ENCODE peak calls at places on chromosomes 16 and 17, in eight cellular contexts. One of them, this sample, is unnamed.

GRCh38 chr16:825298-826061 is 24.9 kb upstream of the GNG13 start:
- DNase-seq in G401: no peak
- DNase-seq in endothelial cell: no peak
- DNase-seq in small intestine: no peak
- DNase-seq in A172: no peak
- DNase-seq in heart right ventricle: no peak
- DNase-seq in astrocyte of the spinal cord: no peak
- DNase-seq in DMS53: no peak
- DNase-seq in this sample: peak

GRCh38 chr16:81996664-81997529 is 14.4 kb downstream of the SDR42E1 start:
- DNase-seq in G401: no peak
- DNase-seq in endothelial cell: no peak
- DNase-seq in small intestine: peak
- DNase-seq in A172: peak
- DNase-seq in heart right ventricle: no peak
- DNase-seq in astrocyte of the spinal cord: peak
- DNase-seq in DMS53: peak
- DNase-seq in this sample: no peak

GRCh38 chr17:75641343-75641742 is 8.1 kb downstream of the SMIM5 start:
- DNase-seq in G401: no peak
- DNase-seq in endothelial cell: no peak
- DNase-seq in small intestine: no peak
- DNase-seq in A172: no peak
- DNase-seq in heart right ventricle: peak
- DNase-seq in astrocyte of the spinal cord: no peak
- DNase-seq in DMS53: peak
- DNase-seq in this sample: no peak

GRCh38 chr17:33084755-33085154 is 93.1 kb downstream of the SPACA3 start:
- DNase-seq in G401: no peak
- DNase-seq in endothelial cell: no peak
- DNase-seq in small intestine: no peak
- DNase-seq in A172: no peak
- DNase-seq in heart right ventricle: no peak
- DNase-seq in astrocyte of the spinal cord: no peak
- DNase-seq in DMS53: no peak
- DNase-seq in this sample: no peak

GRCh38 chr17:16250635-16251034 is 33.6 kb downstream of the PIGL start:
- DNase-seq in G401: no peak
- DNase-seq in endothelial cell: no peak
- DNase-seq in small intestine: peak
- DNase-seq in A172: no peak
- DNase-seq in heart right ventricle: no peak
- DNase-seq in astrocyte of the spinal cord: peak
- DNase-seq in DMS53: no peak
- DNase-seq in this sample: no peak

GRCh38 chr17:8397636-8398035 is at the start of gene RNF222:
- DNase-seq in G401: no peak
- DNase-seq in endothelial cell: no peak
- DNase-seq in small intestine: no peak
- DNase-seq in A172: no peak
- DNase-seq in heart right ventricle: no peak
- DNase-seq in astrocyte of the spinal cord: no peak
- DNase-seq in DMS53: peak
- DNase-seq in this sample: no peak

GRCh38 chr16:19696312-19696711 is 21.7 kb downstream of the KNOP1 start:
- DNase-seq in G401: peak
- DNase-seq in endothelial cell: no peak
- DNase-seq in small intestine: peak
- DNase-seq in A172: peak
- DNase-seq in heart right ventricle: peak
- DNase-seq in astrocyte of the spinal cord: peak
- DNase-seq in DMS53: peak
- DNase-seq in this sample: no peak

GRCh38 chr17:2709173-2709661 is 2.3 kb downstream of the CLUH start:
- DNase-seq in G401: no peak
- DNase-seq in endothelial cell: no peak
- DNase-seq in small intestine: peak
- DNase-seq in A172: no peak
- DNase-seq in heart right ventricle: no peak
- DNase-seq in astrocyte of the spinal cord: no peak
- DNase-seq in DMS53: peak
- DNase-seq in this sample: no peak

GRCh38 chr16:31868701-31869167 is 4.9 kb upstream of the ZNF267 start:
- DNase-seq in G401: peak
- DNase-seq in endothelial cell: peak
- DNase-seq in small intestine: peak
- DNase-seq in A172: peak
- DNase-seq in heart right ventricle: peak
- DNase-seq in astrocyte of the spinal cord: peak
- DNase-seq in DMS53: peak
- DNase-seq in this sample: peak

GRCh38 chr17:71438631-71439146 is 682.1 kb upstream of the SOX9 start:
- DNase-seq in G401: no peak
- DNase-seq in endothelial cell: no peak
- DNase-seq in small intestine: no peak
- DNase-seq in A172: peak
- DNase-seq in heart right ventricle: no peak
- DNase-seq in astrocyte of the spinal cord: peak
- DNase-seq in DMS53: peak
- DNase-seq in this sample: peak

GRCh38 chr17:35160354-35161201 is 13.0 kb downstream of the UNC45B start:
- DNase-seq in G401: no peak
- DNase-seq in endothelial cell: no peak
- DNase-seq in small intestine: peak
- DNase-seq in A172: no peak
- DNase-seq in heart right ventricle: no peak
- DNase-seq in astrocyte of the spinal cord: no peak
- DNase-seq in DMS53: no peak
- DNase-seq in this sample: no peak

GRCh38 chr16:60107467-60107866 is 1373.4 kb upstream of the GOT2 start:
- DNase-seq in G401: no peak
- DNase-seq in endothelial cell: no peak
- DNase-seq in small intestine: no peak
- DNase-seq in A172: peak
- DNase-seq in heart right ventricle: peak
- DNase-seq in astrocyte of the spinal cord: peak
- DNase-seq in DMS53: no peak
- DNase-seq in this sample: no peak

GRCh38 chr16:79079656-79080420 is 520.7 kb downstream of the MAF start:
- DNase-seq in G401: peak
- DNase-seq in endothelial cell: no peak
- DNase-seq in small intestine: no peak
- DNase-seq in A172: no peak
- DNase-seq in heart right ventricle: no peak
- DNase-seq in astrocyte of the spinal cord: no peak
- DNase-seq in DMS53: no peak
- DNase-seq in this sample: no peak

GRCh38 chr16:66128363-66128725 is 238.1 kb upstream of the CDH5 start:
- DNase-seq in G401: no peak
- DNase-seq in endothelial cell: no peak
- DNase-seq in small intestine: no peak
- DNase-seq in A172: no peak
- DNase-seq in heart right ventricle: no peak
- DNase-seq in astrocyte of the spinal cord: no peak
- DNase-seq in DMS53: no peak
- DNase-seq in this sample: no peak

GRCh38 chr16:89011909-89012621 is 35.1 kb upstream of the CBFA2T3 start:
- DNase-seq in G401: no peak
- DNase-seq in endothelial cell: no peak
- DNase-seq in small intestine: no peak
- DNase-seq in A172: no peak
- DNase-seq in heart right ventricle: no peak
- DNase-seq in astrocyte of the spinal cord: no peak
- DNase-seq in DMS53: no peak
- DNase-seq in this sample: no peak

GRCh38 chr16:55968221-55968620 is 93.0 kb upstream of the CES5A start:
- DNase-seq in G401: no peak
- DNase-seq in endothelial cell: no peak
- DNase-seq in small intestine: no peak
- DNase-seq in A172: no peak
- DNase-seq in heart right ventricle: no peak
- DNase-seq in astrocyte of the spinal cord: no peak
- DNase-seq in DMS53: no peak
- DNase-seq in this sample: no peak

GRCh38 chr17:48587276-48588073 is 2.6 kb downstream of the HOXB3 start:
- DNase-seq in G401: no peak
- DNase-seq in endothelial cell: no peak
- DNase-seq in small intestine: no peak
- DNase-seq in A172: peak
- DNase-seq in heart right ventricle: no peak
- DNase-seq in astrocyte of the spinal cord: no peak
- DNase-seq in DMS53: peak
- DNase-seq in this sample: no peak

GRCh38 chr16:10266809-10267208 is 84.6 kb upstream of the GRIN2A start:
- DNase-seq in G401: no peak
- DNase-seq in endothelial cell: no peak
- DNase-seq in small intestine: no peak
- DNase-seq in A172: no peak
- DNase-seq in heart right ventricle: no peak
- DNase-seq in astrocyte of the spinal cord: no peak
- DNase-seq in DMS53: no peak
- DNase-seq in this sample: no peak

GRCh38 chr17:79243603-79243990 is 169.0 kb downstream of the ENGASE start:
- DNase-seq in G401: peak
- DNase-seq in endothelial cell: no peak
- DNase-seq in small intestine: no peak
- DNase-seq in A172: no peak
- DNase-seq in heart right ventricle: no peak
- DNase-seq in astrocyte of the spinal cord: no peak
- DNase-seq in DMS53: no peak
- DNase-seq in this sample: no peak

GRCh38 chr16:426115-426905 is 861 bp downstream of the RAB11FIP3 start:
- DNase-seq in G401: peak
- DNase-seq in endothelial cell: peak
- DNase-seq in small intestine: no peak
- DNase-seq in A172: no peak
- DNase-seq in heart right ventricle: peak
- DNase-seq in astrocyte of the spinal cord: no peak
- DNase-seq in DMS53: peak
- DNase-seq in this sample: no peak

GRCh38 chr17:48561894-48562810 is 16.0 kb downstream of the HOXB4 start:
- DNase-seq in G401: no peak
- DNase-seq in endothelial cell: no peak
- DNase-seq in small intestine: no peak
- DNase-seq in A172: no peak
- DNase-seq in heart right ventricle: no peak
- DNase-seq in astrocyte of the spinal cord: no peak
- DNase-seq in DMS53: peak
- DNase-seq in this sample: no peak

GRCh38 chr16:85370881-85371651 is 242.1 kb upstream of the GSE1 start:
- DNase-seq in G401: no peak
- DNase-seq in endothelial cell: no peak
- DNase-seq in small intestine: peak
- DNase-seq in A172: peak
- DNase-seq in heart right ventricle: no peak
- DNase-seq in astrocyte of the spinal cord: no peak
- DNase-seq in DMS53: no peak
- DNase-seq in this sample: peak

GRCh38 chr16:47851026-47851610 is 304.7 kb downstream of the ABCC12 start:
- DNase-seq in G401: no peak
- DNase-seq in endothelial cell: no peak
- DNase-seq in small intestine: no peak
- DNase-seq in A172: no peak
- DNase-seq in heart right ventricle: no peak
- DNase-seq in astrocyte of the spinal cord: no peak
- DNase-seq in DMS53: no peak
- DNase-seq in this sample: no peak

This sample was measured in BE2C.